ENCODE peak calls at places on chromosomes 2 and 18, in eight cellular contexts. One of them, this sample, is unnamed.

GRCh38 chr18:3661121-3661520 is 211.1 kb downstream of the TGIF1 start:
- DNase-seq in brain microvascular endothelial cell: no peak
- DNase-seq in stomach: no peak
- DNase-seq in AML-193: peak; percentile 28
- DNase-seq in small intestine: no peak
- DNase-seq in EH: no peak
- DNase-seq in mesendoderm: no peak
- DNase-seq in HTR-8/SVneo: no peak
- DNase-seq in this sample: no peak

GRCh38 chr2:36523153-36523552 is 74.8 kb downstream of the FEZ2 start:
- DNase-seq in brain microvascular endothelial cell: no peak
- DNase-seq in stomach: no peak
- DNase-seq in AML-193: no peak
- DNase-seq in small intestine: no peak
- DNase-seq in EH: no peak
- DNase-seq in mesendoderm: no peak
- DNase-seq in HTR-8/SVneo: no peak
- DNase-seq in this sample: no peak

GRCh38 chr2:48795065-48795464 is 39.5 kb upstream of the LHCGR start:
- DNase-seq in brain microvascular endothelial cell: no peak
- DNase-seq in stomach: no peak
- DNase-seq in AML-193: no peak
- DNase-seq in small intestine: no peak
- DNase-seq in EH: no peak
- DNase-seq in mesendoderm: no peak
- DNase-seq in HTR-8/SVneo: no peak
- DNase-seq in this sample: no peak

GRCh38 chr2:179594268-179595112 is 266.9 kb downstream of the ZNF385B start:
- DNase-seq in brain microvascular endothelial cell: no peak
- DNase-seq in stomach: no peak
- DNase-seq in AML-193: no peak
- DNase-seq in small intestine: no peak
- DNase-seq in EH: no peak
- DNase-seq in mesendoderm: no peak
- DNase-seq in HTR-8/SVneo: no peak
- DNase-seq in this sample: no peak

GRCh38 chr2:158828378-158829136 is 33.4 kb downstream of the DAPL1 start:
- DNase-seq in brain microvascular endothelial cell: peak; percentile 43
- DNase-seq in stomach: no peak
- DNase-seq in AML-193: no peak
- DNase-seq in small intestine: no peak
- DNase-seq in EH: peak; percentile 20
- DNase-seq in mesendoderm: no peak
- DNase-seq in HTR-8/SVneo: no peak
- DNase-seq in this sample: no peak

GRCh38 chr2:96737831-96738230 is 2.0 kb downstream of the LMAN2L start:
- DNase-seq in brain microvascular endothelial cell: no peak
- DNase-seq in stomach: no peak
- DNase-seq in AML-193: no peak
- DNase-seq in small intestine: no peak
- DNase-seq in EH: no peak
- DNase-seq in mesendoderm: no peak
- DNase-seq in HTR-8/SVneo: no peak
- DNase-seq in this sample: no peak

GRCh38 chr2:27901219-27901618 is 10.7 kb downstream of the BABAM2 start:
- DNase-seq in brain microvascular endothelial cell: no peak
- DNase-seq in stomach: no peak
- DNase-seq in AML-193: no peak
- DNase-seq in small intestine: no peak
- DNase-seq in EH: peak; percentile 48
- DNase-seq in mesendoderm: no peak
- DNase-seq in HTR-8/SVneo: no peak
- DNase-seq in this sample: no peak

GRCh38 chr18:69490813-69491212 is 90.1 kb downstream of the DOK6 start:
- DNase-seq in brain microvascular endothelial cell: peak; percentile 76
- DNase-seq in stomach: no peak
- DNase-seq in AML-193: no peak
- DNase-seq in small intestine: no peak
- DNase-seq in EH: peak; percentile 82
- DNase-seq in mesendoderm: peak; percentile 25
- DNase-seq in HTR-8/SVneo: no peak
- DNase-seq in this sample: peak; percentile 66

GRCh38 chr2:145811467-145812162 is 1291.7 kb upstream of the ZEB2 start:
- DNase-seq in brain microvascular endothelial cell: peak; percentile 66
- DNase-seq in stomach: no peak
- DNase-seq in AML-193: peak; percentile 57
- DNase-seq in small intestine: no peak
- DNase-seq in EH: peak; percentile 13
- DNase-seq in mesendoderm: no peak
- DNase-seq in HTR-8/SVneo: no peak
- DNase-seq in this sample: peak; percentile 21

GRCh38 chr2:133434962-133435668 is 133.1 kb downstream of the NCKAP5 start:
- DNase-seq in brain microvascular endothelial cell: peak; percentile 95
- DNase-seq in stomach: no peak
- DNase-seq in AML-193: no peak
- DNase-seq in small intestine: peak; percentile 68
- DNase-seq in EH: peak; percentile 85
- DNase-seq in mesendoderm: peak; percentile 44
- DNase-seq in HTR-8/SVneo: peak; percentile 34
- DNase-seq in this sample: no peak

GRCh38 chr2:23791030-23791429 is 135.9 kb downstream of the ATAD2B start:
- DNase-seq in brain microvascular endothelial cell: peak; percentile 21
- DNase-seq in stomach: no peak
- DNase-seq in AML-193: no peak
- DNase-seq in small intestine: no peak
- DNase-seq in EH: peak; percentile 91
- DNase-seq in mesendoderm: no peak
- DNase-seq in HTR-8/SVneo: no peak
- DNase-seq in this sample: peak; percentile 70

GRCh38 chr2:206158563-206159345 is 490 bp downstream of the NDUFS1 start:
- DNase-seq in brain microvascular endothelial cell: no peak
- DNase-seq in stomach: no peak
- DNase-seq in AML-193: no peak
- DNase-seq in small intestine: no peak
- DNase-seq in EH: peak; percentile 48
- DNase-seq in mesendoderm: peak; percentile 41
- DNase-seq in HTR-8/SVneo: peak; percentile 26
- DNase-seq in this sample: peak; percentile 65

GRCh38 chr18:32548688-32549087 is 78.0 kb upstream of the GAREM1 start:
- DNase-seq in brain microvascular endothelial cell: no peak
- DNase-seq in stomach: no peak
- DNase-seq in AML-193: no peak
- DNase-seq in small intestine: peak; percentile 78
- DNase-seq in EH: no peak
- DNase-seq in mesendoderm: peak; percentile 85
- DNase-seq in HTR-8/SVneo: no peak
- DNase-seq in this sample: peak; percentile 11

GRCh38 chr18:79912994-79913831 is 38.2 kb downstream of the SLC66A2 start:
- DNase-seq in brain microvascular endothelial cell: no peak
- DNase-seq in stomach: no peak
- DNase-seq in AML-193: no peak
- DNase-seq in small intestine: no peak
- DNase-seq in EH: no peak
- DNase-seq in mesendoderm: no peak
- DNase-seq in HTR-8/SVneo: no peak
- DNase-seq in this sample: no peak

GRCh38 chr2:233433029-233433428 is 78.7 kb downstream of the DGKD start:
- DNase-seq in brain microvascular endothelial cell: no peak
- DNase-seq in stomach: no peak
- DNase-seq in AML-193: no peak
- DNase-seq in small intestine: no peak
- DNase-seq in EH: no peak
- DNase-seq in mesendoderm: no peak
- DNase-seq in HTR-8/SVneo: no peak
- DNase-seq in this sample: no peak

GRCh38 chr2:54586062-54586982 is 130.2 kb downstream of the SPTBN1 start:
- DNase-seq in brain microvascular endothelial cell: no peak
- DNase-seq in stomach: no peak
- DNase-seq in AML-193: no peak
- DNase-seq in small intestine: no peak
- DNase-seq in EH: no peak
- DNase-seq in mesendoderm: no peak
- DNase-seq in HTR-8/SVneo: no peak
- DNase-seq in this sample: peak; percentile 57

GRCh38 chr2:12037301-12037700 is 290.9 kb downstream of the LPIN1 start:
- DNase-seq in brain microvascular endothelial cell: no peak
- DNase-seq in stomach: no peak
- DNase-seq in AML-193: no peak
- DNase-seq in small intestine: no peak
- DNase-seq in EH: no peak
- DNase-seq in mesendoderm: no peak
- DNase-seq in HTR-8/SVneo: no peak
- DNase-seq in this sample: no peak

GRCh38 chr2:10536569-10537133 is 88.5 kb upstream of the ODC1 start:
- DNase-seq in brain microvascular endothelial cell: no peak
- DNase-seq in stomach: no peak
- DNase-seq in AML-193: no peak
- DNase-seq in small intestine: no peak
- DNase-seq in EH: peak; percentile 23
- DNase-seq in mesendoderm: peak; percentile 67
- DNase-seq in HTR-8/SVneo: no peak
- DNase-seq in this sample: no peak

This sample was measured in mesenchymal stem cell.